ENCODE peak calls at places on chromosome 9, in four cellular contexts. W is tibial artery; T is left lung; U is CD8-positive, alpha-beta T cell. J is an unnamed sample.

GRCh38 chr9:84874583-84874982 is 205.1 kb downstream of the NTRK2 start:
- DNase-seq in W (no peak), T (no peak), U (no peak), J (no peak)

GRCh38 chr9:106333487-106333886 is 529.5 kb upstream of the ZNF462 start:
- DNase-seq in W (no peak), T (no peak), U (no peak), J (no peak)

GRCh38 chr9:119453490-119453911 is 84.3 kb upstream of the BRINP1 start:
- DNase-seq in W (no peak), T (no peak), U (no peak), J (no peak)

GRCh38 chr9:97737429-97737828 is 40.3 kb upstream of the XPA start:
- DNase-seq in W (no peak), T (no peak), U (no peak), J (no peak)

GRCh38 chr9:6567140-6567591 is 78.4 kb downstream of the GLDC start:
- DNase-seq in W (no peak), T (no peak), U (no peak), J (no peak)

GRCh38 chr9:81408951-81409350 is 280.4 kb downstream of the TLE1 start:
- DNase-seq in W (no peak), T (no peak), U (no peak), J (no peak)

GRCh38 chr9:99823392-99824377 is 2.0 kb downstream of the NR4A3 start:
- DNase-seq in W (peak), T (peak), U (peak), J (no peak)

GRCh38 chr9:98491778-98492177 is 217.0 kb downstream of the GABBR2 start:
- DNase-seq in W (no peak), T (no peak), U (no peak), J (no peak)

GRCh38 chr9:93154293-93154903 is 20.3 kb upstream of the NINJ1 start:
- DNase-seq in W (no peak), T (no peak), U (no peak), J (no peak)

GRCh38 chr9:99828417-99829176 is 6.9 kb downstream of the NR4A3 start:
- DNase-seq in W (no peak), T (peak), U (no peak), J (no peak)

GRCh38 chr9:25048098-25048497 is 502.4 kb upstream of the IZUMO3 start:
- DNase-seq in W (no peak), T (no peak), U (no peak), J (no peak)

GRCh38 chr9:127500862-127501261 is 49.6 kb downstream of the LRSAM1 start:
- DNase-seq in W (no peak), T (peak), U (no peak), J (no peak)

GRCh38 chr9:130707225-130707976 is 13.8 kb downstream of the EXOSC2 start:
- DNase-seq in W (peak), T (no peak), U (peak), J (peak)

GRCh38 chr9:70979971-70980370 is 141.4 kb downstream of the TRPM3 start:
- DNase-seq in W (no peak), T (no peak), U (no peak), J (no peak)

GRCh38 chr9:136353757-136354488 is 9.6 kb downstream of the DNLZ start:
- DNase-seq in W (no peak), T (no peak), U (no peak), J (no peak)

GRCh38 chr9:35795701-35796100 is 4.3 kb downstream of the NPR2 start:
- DNase-seq in W (no peak), T (no peak), U (no peak), J (no peak)

GRCh38 chr9:7659766-7660165 is 139.8 kb downstream of the DMAC1 start:
- DNase-seq in W (no peak), T (no peak), U (no peak), J (no peak)

GRCh38 chr9:109560470-109561132 is 62.5 kb upstream of the PTPN3 start:
- DNase-seq in W (no peak), T (no peak), U (no peak), J (no peak)

GRCh38 chr9:131467214-131467935 is 35.3 kb upstream of the POMT1 start:
- DNase-seq in W (no peak), T (no peak), U (no peak), J (no peak)

GRCh38 chr9:20526500-20527319 is 95.6 kb downstream of the MLLT3 start:
- DNase-seq in W (no peak), T (no peak), U (no peak), J (no peak)

GRCh38 chr9:73200694-73201432 is 49.2 kb downstream of the ANXA1 start:
- DNase-seq in W (no peak), T (no peak), U (no peak), J (no peak)

GRCh38 chr9:136673970-136674785 is 11.5 kb downstream of the EGFL7 start:
- DNase-seq in W (no peak), T (no peak), U (no peak), J (no peak)

GRCh38 chr9:110125207-110125751 is 82.7 kb downstream of the C9orf152 start:
- DNase-seq in W (peak), T (peak), U (no peak), J (peak)